ENCODE peak calls at places on chromosomes 1 and 21, in six cellular contexts. N is IMR-90, X is T-helper 9 cell, L is NCI-H1417, J is NCI-H510A treated with DMSO at 0.1 percent for 48 hours, Z is ecto neural progenitor cell. T is an unnamed sample.

GRCh38 chr1:61183471-61184034 is 101.2 kb downstream of the NFIA start:
- DNase-seq in N (peak; percentile 36), X (no peak), L (no peak), J (no peak), Z (no peak), T (peak; percentile 34)

GRCh38 chr1:16167331-16168143 is 11.7 kb upstream of the EPHA2 start:
- DNase-seq in N (no peak), X (peak; percentile 58), L (no peak), J (peak; percentile 25), Z (peak; percentile 93), T (peak; percentile 48)

GRCh38 chr1:12475158-12475934 is 142.7 kb downstream of the DHRS3 start:
- DNase-seq in N (no peak), X (no peak), L (no peak), J (peak; percentile 71), Z (no peak), T (no peak)

GRCh38 chr1:62111084-62111483 is 83.6 kb upstream of the L1TD1 start:
- DNase-seq in N (no peak), X (no peak), L (no peak), J (no peak), Z (no peak), T (no peak)

GRCh38 chr21:41326414-41327080 is 9.9 kb downstream of the FAM3B start:
- DNase-seq in N (no peak), X (no peak), L (no peak), J (no peak), Z (no peak), T (no peak)

GRCh38 chr21:44755227-44755626 is 43.9 kb upstream of the TSPEAR start:
- DNase-seq in N (no peak), X (no peak), L (no peak), J (no peak), Z (no peak), T (no peak)

GRCh38 chr1:247453256-247453655 is 4.6 kb downstream of the OR2B11 start:
- DNase-seq in N (no peak), X (no peak), L (no peak), J (no peak), Z (no peak), T (no peak)

GRCh38 chr1:46461017-46461808 is 28.4 kb upstream of the DMBX1 start:
- DNase-seq in N (no peak), X (no peak), L (no peak), J (no peak), Z (no peak), T (no peak)

GRCh38 chr1:147585640-147586383 is 44.5 kb downstream of the BCL9 start:
- DNase-seq in N (no peak), X (no peak), L (peak; percentile 25), J (no peak), Z (no peak), T (peak; percentile 33)

GRCh38 chr21:45347712-45348477 is 57.1 kb upstream of the COL18A1 start:
- DNase-seq in N (no peak), X (no peak), L (no peak), J (no peak), Z (no peak), T (peak; percentile 34)

GRCh38 chr1:227545361-227545760 is 18.0 kb upstream of the ZNF678 start:
- DNase-seq in N (no peak), X (no peak), L (no peak), J (no peak), Z (no peak), T (no peak)

GRCh38 chr1:60564856-60565445 is 491.4 kb upstream of the C1orf87 start:
- DNase-seq in N (no peak), X (no peak), L (no peak), J (no peak), Z (no peak), T (no peak)

GRCh38 chr1:223225061-223225460 is 82.0 kb upstream of the TLR5 start:
- DNase-seq in N (no peak), X (no peak), L (no peak), J (no peak), Z (no peak), T (no peak)

GRCh38 chr1:173297798-173298391 is 90.8 kb upstream of the TNFSF4 start:
- DNase-seq in N (no peak), X (no peak), L (no peak), J (no peak), Z (no peak), T (no peak)

GRCh38 chr1:75672528-75673393 is 51.7 kb upstream of the ACADM start:
- DNase-seq in N (peak; percentile 83), X (no peak), L (no peak), J (peak; percentile 50), Z (peak; percentile 48), T (peak; percentile 90)

GRCh38 chr21:42155045-42155855 is 63.7 kb upstream of the ABCG1 start:
- DNase-seq in N (no peak), X (no peak), L (no peak), J (no peak), Z (no peak), T (no peak)

GRCh38 chr1:111214884-111215283 is 12.6 kb upstream of the CHI3L2 start:
- DNase-seq in N (no peak), X (no peak), L (no peak), J (no peak), Z (no peak), T (no peak)

GRCh38 chr1:54220004-54220811 is 20.2 kb downstream of the MRPL37 start:
- DNase-seq in N (peak; percentile 45), X (no peak), L (no peak), J (no peak), Z (no peak), T (peak; percentile 76)

GRCh38 chr1:153799566-153800465 is 24.6 kb downstream of the SLC27A3 start:
- DNase-seq in N (no peak), X (no peak), L (no peak), J (no peak), Z (no peak), T (no peak)

GRCh38 chr1:64966158-64966963 is at the start of gene JAK1:
- DNase-seq in N (peak; percentile 72), X (peak; percentile 94), L (peak; percentile 86), J (peak; percentile 90), Z (peak; percentile 93), T (peak; percentile 91)

GRCh38 chr1:42952353-42953001 is 6.2 kb downstream of the SLC2A1 start:
- DNase-seq in N (no peak), X (no peak), L (no peak), J (peak; percentile 78), Z (no peak), T (no peak)

GRCh38 chr1:31447210-31447609 is 34.2 kb downstream of the SERINC2 start:
- DNase-seq in N (no peak), X (no peak), L (peak; percentile 39), J (peak; percentile 6), Z (no peak), T (no peak)

GRCh38 chr1:164561007-164561406 is 2.0 kb downstream of the PBX1 start:
- DNase-seq in N (no peak), X (no peak), L (peak; percentile 50), J (peak; percentile 44), Z (no peak), T (peak; percentile 32)